ENCODE peak calls at places on chromosomes 4 and X, in four cellular contexts. N is lower lobe of right lung; W is HepG2; D is activated naive CD4-positive, alpha-beta T cell treated with anti-CD3 and anti-CD28 coated beads, Interleukin-2, amount 10 ng/mL, durations not matched to agents 7 days and 5 days. K is an unnamed sample.

GRCh38 chrX:32530802-32531403 is 680.4 kb downstream of the DMD start:
- DNase-seq in D (peak), N (no peak), W (peak), K (peak)

GRCh38 chrX:118536204-118536603 is 40.6 kb downstream of the DOCK11 start:
- DNase-seq in N (no peak), D (no peak), W (no peak), K (no peak)

GRCh38 chrX:119228506-119229290 is 7.4 kb upstream of the PGRMC1 start:
- DNase-seq in N (no peak), W (no peak), D (no peak), K (no peak)

GRCh38 chr4:104897297-104897645 is 249.4 kb upstream of the TET2 start:
- DNase-seq in D (no peak), N (no peak), W (no peak), K (no peak)

GRCh38 chr4:110165382-110166285 is 32.8 kb downstream of the ELOVL6 start:
- DNase-seq in W (no peak), D (peak), N (no peak), K (peak)

GRCh38 chr4:113636877-113637276 is 124.7 kb downstream of the CAMK2D start:
- DNase-seq in W (no peak), N (no peak), D (peak), K (peak)

GRCh38 chr4:101103381-101104142 is 243.8 kb downstream of the PPP3CA start:
- DNase-seq in N (no peak), W (no peak), D (no peak), K (peak)

GRCh38 chr4:169906104-169906503 is 120.1 kb downstream of the MFAP3L start:
- DNase-seq in D (no peak), W (peak), N (no peak), K (no peak)

GRCh38 chrX:153469811-153470410 is 465 bp downstream of the HAUS7 start:
- DNase-seq in W (no peak), N (no peak), D (peak), K (peak)

GRCh38 chrX:51494409-51494808 is 2.0 kb downstream of the NUDT11 start:
- DNase-seq in W (no peak), N (no peak), D (no peak), K (no peak)

GRCh38 chrX:68997461-68997860 is 167.8 kb downstream of the PJA1 start:
- DNase-seq in W (no peak), N (no peak), D (no peak), K (no peak)

GRCh38 chrX:108122748-108123147 is 31.2 kb downstream of the ATG4A start:
- DNase-seq in D (no peak), N (no peak), W (no peak), K (no peak)

GRCh38 chr4:128528793-128529553 is 241.4 kb upstream of the PGRMC2 start:
- DNase-seq in W (peak), D (no peak), N (no peak), K (no peak)

GRCh38 chrX:41526268-41526667 is 79.1 kb downstream of the NYX start:
- DNase-seq in N (no peak), D (no peak), W (no peak), K (no peak)

GRCh38 chr4:54099287-54099958 is 540 bp upstream of the GSX2 start:
- DNase-seq in D (no peak), N (no peak), W (no peak), K (no peak)

GRCh38 chr4:143531368-143531767 is 17.9 kb downstream of the SMARCA5 start:
- DNase-seq in D (no peak), W (peak), N (no peak), K (no peak)

GRCh38 chr4:148881860-148882643 is 439.8 kb upstream of the NR3C2 start:
- DNase-seq in D (no peak), W (no peak), N (no peak), K (no peak)

GRCh38 chr4:22363071-22363470 is 152.8 kb downstream of the ADGRA3 start:
- DNase-seq in D (no peak), N (no peak), W (no peak), K (no peak)

GRCh38 chrX:19799319-19800182 is 87.8 kb downstream of the SH3KBP1 start:
- DNase-seq in N (no peak), W (no peak), D (peak), K (no peak)

GRCh38 chr4:36427696-36428095 is 146.3 kb downstream of the DTHD1 start:
- DNase-seq in N (no peak), W (no peak), D (no peak), K (peak)

GRCh38 chrX:123263246-123263757 is 79.2 kb downstream of the GRIA3 start:
- DNase-seq in N (no peak), D (no peak), W (no peak), K (no peak)

GRCh38 chr4:84691170-84691691 is 108.3 kb downstream of the CDS1 start:
- DNase-seq in W (no peak), D (no peak), N (no peak), K (no peak)

GRCh38 chrX:24920769-24921168 is 95.0 kb downstream of the ARX start:
- DNase-seq in D (no peak), W (no peak), N (no peak), K (no peak)

GRCh38 chr4:109444182-109444844 is 10.7 kb downstream of the SEC24B start:
- DNase-seq in W (no peak), D (no peak), N (no peak), K (no peak)

GRCh38 chr4:78581626-78582025 is 30.1 kb downstream of the ANXA3 start:
- DNase-seq in D (no peak), W (no peak), N (no peak), K (no peak)

K was measured in DND-41.